ENCODE peak calls at places on chromosomes 13 and 19, in seven cellular contexts. Z is AG10803, K is foreskin fibroblast, O is kidney epithelial cell, Q is left ventricle myocardium inferior, M is mucosa of descending colon, T is uterus. J is an unnamed sample.

GRCh38 chr19:17125728-17126677 is 50.4 kb downstream of the MYO9B start:
- DNase-seq in O (no peak), K (peak), Z (no peak), Q (peak), M (peak), T (no peak), J (no peak)

GRCh38 chr19:52637718-52638585 is at the start of gene ZNF83:
- DNase-seq in Z (peak), Q (peak), O (peak), T (peak), M (peak), K (peak), J (peak)

GRCh38 chr19:36051236-36051635 is 2.8 kb downstream of the THAP8 start:
- DNase-seq in M (no peak), Z (no peak), T (no peak), Q (no peak), O (no peak), K (no peak), J (no peak)

GRCh38 chr19:2636897-2637683 is 65.4 kb downstream of the GNG7 start:
- DNase-seq in O (no peak), M (peak), T (peak), Q (peak), K (peak), Z (peak), J (peak)

GRCh38 chr13:68056816-68057710 is 826.9 kb upstream of the PCDH9 start:
- DNase-seq in M (no peak), O (peak), K (no peak), T (no peak), Q (no peak), Z (no peak), J (no peak)

GRCh38 chr19:41193420-41194156 is 569 bp downstream of the CYP2S1 start:
- DNase-seq in T (no peak), O (no peak), Z (no peak), K (no peak), M (no peak), Q (no peak), J (no peak)

GRCh38 chr19:2239173-2239572 is 2.5 kb downstream of the SF3A2 start:
- DNase-seq in Q (no peak), K (no peak), M (no peak), T (no peak), O (no peak), Z (no peak), J (no peak)

GRCh38 chr13:82803341-82803740 is 1078.9 kb downstream of the SLITRK1 start:
- DNase-seq in K (peak), Z (no peak), Q (no peak), T (no peak), O (no peak), M (no peak), J (no peak)

GRCh38 chr19:1985588-1986356 is 29.7 kb downstream of the BTBD2 start:
- DNase-seq in Q (no peak), K (no peak), Z (no peak), O (no peak), M (no peak), T (no peak), J (no peak)

GRCh38 chr13:107067381-107067780 is 499.4 kb upstream of the ARGLU1 start:
- DNase-seq in T (no peak), K (no peak), Z (no peak), O (no peak), M (no peak), Q (no peak), J (no peak)

DNA sequence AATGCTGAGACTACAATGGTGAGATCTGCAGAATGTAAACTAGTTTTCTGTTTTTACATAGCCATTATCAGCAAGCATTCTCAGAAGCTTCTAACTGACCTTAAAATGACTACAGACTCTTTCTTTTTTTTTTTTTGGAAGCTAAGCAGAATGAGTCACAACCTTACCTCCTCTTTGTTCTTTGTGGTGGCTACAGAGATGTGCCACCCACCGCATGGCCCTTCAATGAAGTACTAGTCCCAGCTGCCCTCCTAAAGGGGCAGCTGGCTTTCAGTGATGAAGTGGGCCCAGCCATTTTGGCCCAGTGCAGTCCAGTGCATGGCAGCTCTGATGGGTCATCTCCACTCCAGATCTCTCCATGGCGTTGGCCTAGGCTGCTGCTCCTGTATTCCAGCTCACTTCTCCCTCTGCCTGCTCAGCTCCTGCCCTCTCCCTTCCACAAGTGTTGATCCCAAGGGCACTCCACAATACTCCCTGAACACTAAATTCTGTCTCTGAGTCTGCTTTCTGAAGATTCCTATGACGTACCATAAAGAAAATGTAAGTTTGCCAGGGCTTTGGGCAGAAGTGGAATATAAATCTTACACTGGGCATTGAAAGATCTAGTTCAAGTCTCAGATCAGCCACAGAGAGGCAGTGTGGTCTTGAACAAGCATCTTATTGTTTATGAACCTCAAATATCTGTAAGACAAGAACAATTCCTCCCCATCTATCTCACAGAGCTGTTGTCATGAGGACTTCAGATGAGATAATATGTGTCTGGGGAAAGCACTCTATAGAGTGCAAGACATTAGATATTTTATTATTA is 85.6 kb downstream of the RXFP2 start:
- DNase-seq in T (no peak), O (no peak), M (no peak), K (peak), Z (peak), Q (no peak), J (no peak)
- TF ChIP-seq CTCF in T (peak), O (no peak), M (no peak), K (peak), Z (peak), Q (peak), J (peak)

GRCh38 chr19:14197882-14198281 is 8.1 kb downstream of the ADGRL1 start:
- DNase-seq in Q (no peak), M (no peak), Z (no peak), T (no peak), K (no peak), O (no peak), J (no peak)

GRCh38 chr19:14203258-14203657 is 2.7 kb downstream of the ADGRL1 start:
- DNase-seq in T (no peak), Q (no peak), Z (no peak), K (no peak), M (no peak), O (no peak), J (no peak)

GRCh38 chr19:14198384-14199376 is 7.3 kb downstream of the ADGRL1 start:
- DNase-seq in K (peak), O (no peak), M (no peak), T (no peak), Q (no peak), Z (peak), J (no peak)
- TF ChIP-seq CTCF in K (no peak), O (peak), M (no peak), T (no peak), Q (no peak), Z (peak), J (peak)

DNA sequence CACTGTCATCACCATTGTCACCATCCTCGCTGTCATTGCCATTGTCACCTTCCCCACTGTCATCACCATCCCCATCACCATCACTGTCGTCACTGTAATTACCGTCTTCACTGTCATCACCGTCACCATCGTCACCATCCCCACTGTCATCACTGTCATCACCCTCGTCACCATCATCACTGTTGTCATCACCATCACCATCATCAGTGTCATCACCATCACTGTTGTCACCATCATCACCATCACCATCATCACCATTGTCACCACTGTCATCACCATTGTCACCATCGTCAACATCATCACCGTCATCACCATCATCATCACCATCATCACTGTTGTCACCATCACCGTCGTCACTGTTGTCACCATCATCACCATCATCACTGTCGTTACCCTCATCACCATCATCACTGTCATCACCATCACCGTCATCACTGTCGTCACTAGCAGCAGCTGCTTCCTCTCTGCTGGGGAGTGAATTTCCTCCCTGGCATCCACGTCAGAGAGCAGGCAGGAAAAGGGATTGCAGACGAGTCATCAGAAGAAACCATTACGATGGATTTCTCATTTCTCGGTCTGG is 27.3 kb downstream of the TMEM255B start:
- DNase-seq in T (no peak), M (no peak), K (peak), O (no peak), Q (no peak), Z (peak), J (no peak)
- TF ChIP-seq CTCF in T (no peak), M (no peak), K (no peak), O (no peak), Q (no peak), Z (no peak), J (no peak)

GRCh38 chr13:34420975-34421719 is 520.9 kb upstream of the NBEA start:
- DNase-seq in K (no peak), Q (no peak), Z (no peak), M (no peak), O (no peak), T (no peak), J (no peak)
- TF ChIP-seq CTCF in K (no peak), Q (no peak), Z (no peak), M (no peak), O (peak), T (no peak), J (no peak)

GRCh38 chr19:18310966-18311365 is 11.9 kb downstream of the LSM4 start:
- DNase-seq in T (no peak), K (no peak), O (no peak), Z (no peak), M (peak), Q (no peak), J (no peak)

GRCh38 chr19:18312021-18312534 is 10.8 kb downstream of the LSM4 start:
- DNase-seq in K (no peak), M (no peak), T (no peak), Q (no peak), O (no peak), Z (no peak), J (no peak)

GRCh38 chr19:18309525-18310064 is 13.3 kb downstream of the LSM4 start:
- DNase-seq in Z (no peak), T (no peak), K (no peak), O (no peak), Q (no peak), M (peak), J (no peak)

GRCh38 chr19:18310118-18310909 is 12.6 kb downstream of the LSM4 start:
- DNase-seq in T (no peak), O (no peak), Z (no peak), Q (no peak), M (peak), K (no peak), J (no peak)

DNA sequence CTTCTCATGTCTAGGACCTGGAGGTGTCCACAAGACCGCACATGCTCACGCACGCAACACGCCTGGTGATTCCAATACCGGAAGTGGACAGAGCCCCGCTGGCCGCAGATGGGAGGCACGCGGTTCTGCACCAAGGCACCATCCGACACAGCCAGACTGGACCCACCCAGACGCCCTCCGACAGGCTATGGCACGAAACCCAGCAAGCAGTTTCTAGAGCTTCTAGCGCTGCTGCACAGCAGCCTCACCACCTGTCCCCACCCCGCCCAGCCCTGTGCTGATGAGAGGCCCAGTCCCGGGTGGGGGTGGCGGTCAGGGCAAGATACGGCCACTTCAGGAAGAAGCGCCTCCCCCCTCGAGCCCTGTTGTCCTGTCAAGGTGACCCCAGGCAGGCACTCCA is 11.4 kb downstream of the LSM4 start:
- DNase-seq in K (no peak), T (no peak), Z (no peak), O (no peak), Q (no peak), M (peak), J (no peak)
- TF ChIP-seq CTCF in K (no peak), T (no peak), Z (no peak), O (no peak), Q (no peak), M (no peak), J (no peak)

DNA sequence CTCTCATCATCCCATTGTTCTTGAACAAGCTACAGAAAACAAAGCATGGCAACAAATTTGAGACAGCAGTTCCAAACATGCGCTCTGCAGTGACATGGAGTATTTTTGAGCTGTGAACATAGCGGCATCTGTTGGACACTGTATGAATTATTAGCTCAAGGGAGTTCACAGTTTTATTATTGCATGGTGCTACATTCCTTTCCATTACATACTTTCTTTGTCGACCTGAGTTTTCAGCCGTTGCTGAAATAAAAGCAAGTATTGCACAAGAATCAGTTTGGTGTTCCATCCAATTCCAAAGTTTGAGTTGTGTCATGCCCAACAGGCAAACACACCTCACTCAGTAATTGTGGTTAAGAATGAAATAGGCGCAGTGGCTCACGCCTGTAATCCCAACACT is 30.1 kb upstream of the METTL21C start:
- DNase-seq in T (no peak), Q (no peak), K (peak), M (no peak), O (no peak), Z (peak), J (no peak)
- TF ChIP-seq CTCF in T (peak), Q (peak), K (peak), M (no peak), O (peak), Z (peak), J (peak)

DNA sequence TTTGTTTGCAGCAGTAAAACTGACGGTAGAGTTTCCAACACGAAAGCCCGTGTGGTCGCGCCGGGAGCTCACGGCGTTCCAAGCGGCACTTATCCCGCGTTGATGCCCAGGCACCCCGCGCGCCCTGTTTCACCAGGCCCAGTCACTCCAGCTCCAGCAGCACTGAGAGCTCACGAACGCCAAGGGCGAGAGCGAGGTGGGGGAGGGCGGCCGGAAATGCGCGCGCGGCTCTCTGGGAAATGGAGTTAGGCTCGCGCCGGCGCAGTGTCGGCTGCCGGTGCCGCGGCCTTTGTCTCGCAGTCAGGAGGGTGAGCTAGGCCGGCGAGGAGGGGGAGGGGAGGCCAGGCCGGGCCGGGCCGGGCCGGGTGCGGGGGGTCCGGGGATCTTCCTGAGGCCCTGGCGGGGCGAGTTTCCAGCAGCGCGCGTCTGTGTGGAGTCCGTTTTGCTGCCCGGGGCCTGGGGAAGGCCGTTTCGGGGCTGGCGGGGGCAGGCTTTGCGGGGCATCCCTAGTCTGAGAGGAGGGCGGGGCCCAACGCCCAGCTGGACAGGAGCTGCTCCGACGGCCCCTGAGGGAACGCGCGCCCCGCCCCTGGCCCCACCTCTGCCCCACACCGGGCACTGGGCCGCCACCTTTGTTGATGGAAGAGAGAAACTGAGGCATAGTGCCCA is at the start of gene ZNF135:
- DNase-seq in O (peak), M (peak), K (peak), Q (peak), Z (peak), T (peak), J (peak)
- TF ChIP-seq CTCF in O (no peak), M (no peak), K (no peak), Q (no peak), Z (no peak), T (no peak), J (no peak)

J was measured in osteocyte.